ENCODE peak calls at places on chromosome 6, in seven cellular contexts. One of them, this sample, is unnamed.

GRCh38 chr6:65402564-65402963 is 304.5 kb downstream of the EYS start:
- DNase-seq in SK-N-SH: no peak
- DNase-seq in GM12878: no peak
- DNase-seq in HCT116: no peak
- DNase-seq in A549: no peak
- DNase-seq in HL-60: no peak
- DNase-seq in HepG2: no peak
- DNase-seq in this sample: no peak

GRCh38 chr6:16314311-16314710 is 75.9 kb downstream of the GMPR start:
- DNase-seq in HL-60: no peak
- DNase-seq in A549: no peak
- DNase-seq in HCT116: no peak
- DNase-seq in GM12878: no peak
- DNase-seq in SK-N-SH: no peak
- DNase-seq in HepG2: no peak
- DNase-seq in this sample: no peak

GRCh38 chr6:35017461-35018183 is 123.5 kb downstream of the TCP11 start:
- DNase-seq in HCT116: no peak
- DNase-seq in HepG2: no peak
- DNase-seq in GM12878: no peak
- DNase-seq in HL-60: no peak
- DNase-seq in A549: no peak
- DNase-seq in SK-N-SH: no peak
- DNase-seq in this sample: no peak

GRCh38 chr6:50936277-50936681 is 117.6 kb downstream of the TFAP2B start:
- DNase-seq in GM12878: no peak
- DNase-seq in A549: no peak
- DNase-seq in HCT116: no peak
- DNase-seq in HL-60: no peak
- DNase-seq in HepG2: no peak
- DNase-seq in SK-N-SH: peak
- DNase-seq in this sample: no peak

GRCh38 chr6:14584450-14584849 is 466.9 kb downstream of the CD83 start:
- DNase-seq in HCT116: no peak
- DNase-seq in HL-60: no peak
- DNase-seq in A549: peak
- DNase-seq in SK-N-SH: no peak
- DNase-seq in HepG2: no peak
- DNase-seq in GM12878: no peak
- DNase-seq in this sample: no peak

GRCh38 chr6:32432050-32432450 is 7.6 kb upstream of the HLA-DRA start:
- DNase-seq in SK-N-SH: no peak
- DNase-seq in HCT116: peak
- DNase-seq in HepG2: peak
- DNase-seq in HL-60: no peak
- DNase-seq in GM12878: no peak
- DNase-seq in A549: peak
- DNase-seq in this sample: no peak

GRCh38 chr6:105868823-105869460 is 217.2 kb upstream of the PRDM1 start:
- DNase-seq in SK-N-SH: no peak
- DNase-seq in HepG2: no peak
- DNase-seq in HCT116: no peak
- DNase-seq in HL-60: no peak
- DNase-seq in A549: no peak
- DNase-seq in GM12878: no peak
- DNase-seq in this sample: no peak

GRCh38 chr6:34970487-34970886 is 81.4 kb downstream of the ANKS1A start:
- DNase-seq in HepG2: no peak
- DNase-seq in HCT116: no peak
- DNase-seq in SK-N-SH: no peak
- DNase-seq in HL-60: no peak
- DNase-seq in A549: no peak
- DNase-seq in GM12878: no peak
- DNase-seq in this sample: no peak

GRCh38 chr6:27757307-27757706 is 154.9 kb downstream of the OR2B2 start:
- DNase-seq in SK-N-SH: no peak
- DNase-seq in HL-60: no peak
- DNase-seq in GM12878: no peak
- DNase-seq in A549: no peak
- DNase-seq in HCT116: no peak
- DNase-seq in HepG2: no peak
- DNase-seq in this sample: no peak

GRCh38 chr6:38391206-38391908 is 248.4 kb downstream of the BTBD9 start:
- DNase-seq in SK-N-SH: no peak
- DNase-seq in HL-60: no peak
- DNase-seq in A549: no peak
- DNase-seq in HCT116: peak
- DNase-seq in HepG2: no peak
- DNase-seq in GM12878: no peak
- DNase-seq in this sample: peak

GRCh38 chr6:4017058-4017457 is 61.9 kb downstream of the FAM217A start:
- DNase-seq in HL-60: no peak
- DNase-seq in HepG2: no peak
- DNase-seq in HCT116: no peak
- DNase-seq in GM12878: no peak
- DNase-seq in SK-N-SH: no peak
- DNase-seq in A549: no peak
- DNase-seq in this sample: no peak

GRCh38 chr6:7143161-7143974 is 35.6 kb downstream of the RREB1 start:
- DNase-seq in HepG2: peak
- DNase-seq in GM12878: no peak
- DNase-seq in A549: no peak
- DNase-seq in SK-N-SH: no peak
- DNase-seq in HCT116: no peak
- DNase-seq in HL-60: no peak
- DNase-seq in this sample: no peak

GRCh38 chr6:31586596-31586995 is 519 bp downstream of the LST1 start:
- DNase-seq in SK-N-SH: no peak
- DNase-seq in HCT116: no peak
- DNase-seq in HL-60: peak
- DNase-seq in A549: no peak
- DNase-seq in HepG2: no peak
- DNase-seq in GM12878: no peak
- DNase-seq in this sample: no peak

GRCh38 chr6:144278659-144279314 is 6.3 kb upstream of the UTRN start:
- DNase-seq in HepG2: no peak
- DNase-seq in HL-60: no peak
- DNase-seq in HCT116: no peak
- DNase-seq in GM12878: no peak
- DNase-seq in A549: no peak
- DNase-seq in SK-N-SH: no peak
- DNase-seq in this sample: no peak

GRCh38 chr6:106749611-106750010 is 120.2 kb downstream of the QRSL1 start:
- DNase-seq in HCT116: no peak
- DNase-seq in HepG2: no peak
- DNase-seq in HL-60: no peak
- DNase-seq in A549: no peak
- DNase-seq in GM12878: no peak
- DNase-seq in SK-N-SH: no peak
- DNase-seq in this sample: no peak

GRCh38 chr6:150272264-150272975 is 96.4 kb upstream of the IYD start:
- DNase-seq in HL-60: no peak
- DNase-seq in HCT116: no peak
- DNase-seq in SK-N-SH: no peak
- DNase-seq in GM12878: no peak
- DNase-seq in A549: no peak
- DNase-seq in HepG2: no peak
- DNase-seq in this sample: no peak

GRCh38 chr6:87588756-87589407 is 905 bp downstream of the RARS2 start:
- DNase-seq in SK-N-SH: no peak
- DNase-seq in A549: no peak
- DNase-seq in GM12878: no peak
- DNase-seq in HL-60: no peak
- DNase-seq in HCT116: no peak
- DNase-seq in HepG2: no peak
- DNase-seq in this sample: no peak

GRCh38 chr6:55777461-55777860 is 97.9 kb downstream of the BMP5 start:
- DNase-seq in HepG2: no peak
- DNase-seq in GM12878: no peak
- DNase-seq in HCT116: no peak
- DNase-seq in HL-60: no peak
- DNase-seq in SK-N-SH: no peak
- DNase-seq in A549: no peak
- DNase-seq in this sample: no peak

GRCh38 chr6:23650676-23651075 is 475.3 kb upstream of the NRSN1 start:
- DNase-seq in SK-N-SH: no peak
- DNase-seq in GM12878: no peak
- DNase-seq in HCT116: no peak
- DNase-seq in A549: no peak
- DNase-seq in HL-60: no peak
- DNase-seq in HepG2: no peak
- DNase-seq in this sample: no peak

GRCh38 chr6:165616116-165616515 is 46.9 kb downstream of the PDE10A start:
- DNase-seq in GM12878: no peak
- DNase-seq in SK-N-SH: no peak
- DNase-seq in A549: no peak
- DNase-seq in HL-60: no peak
- DNase-seq in HCT116: no peak
- DNase-seq in HepG2: no peak
- DNase-seq in this sample: no peak

GRCh38 chr6:32332433-32332832 is 39.3 kb downstream of the TSBP1 start:
- DNase-seq in HCT116: no peak
- DNase-seq in HepG2: no peak
- DNase-seq in A549: no peak
- DNase-seq in SK-N-SH: no peak
- DNase-seq in GM12878: no peak
- DNase-seq in HL-60: no peak
- DNase-seq in this sample: no peak

GRCh38 chr6:142387997-142388815 is 86.4 kb downstream of the ADGRG6 start:
- DNase-seq in GM12878: no peak
- DNase-seq in SK-N-SH: peak
- DNase-seq in HCT116: no peak
- DNase-seq in HepG2: peak
- DNase-seq in HL-60: no peak
- DNase-seq in A549: peak
- DNase-seq in this sample: no peak

GRCh38 chr6:43990627-43991619 is 136.3 kb downstream of the MRPL14 start:
- DNase-seq in HCT116: no peak
- DNase-seq in HL-60: peak
- DNase-seq in GM12878: no peak
- DNase-seq in A549: peak
- DNase-seq in SK-N-SH: peak
- DNase-seq in HepG2: peak
- DNase-seq in this sample: no peak

GRCh38 chr6:137650720-137651119 is 156.5 kb upstream of the OLIG3 start:
- DNase-seq in GM12878: no peak
- DNase-seq in HepG2: no peak
- DNase-seq in SK-N-SH: no peak
- DNase-seq in A549: no peak
- DNase-seq in HL-60: no peak
- DNase-seq in HCT116: no peak
- DNase-seq in this sample: no peak

GRCh38 chr6:83257791-83258190 is 64.6 kb downstream of the RWDD2A start:
- DNase-seq in HL-60: no peak
- DNase-seq in HCT116: no peak
- DNase-seq in GM12878: no peak
- DNase-seq in A549: no peak
- DNase-seq in HepG2: no peak
- DNase-seq in SK-N-SH: no peak
- DNase-seq in this sample: no peak

GRCh38 chr6:141488466-141488865 is 644.3 kb upstream of the GJE1 start:
- DNase-seq in SK-N-SH: no peak
- DNase-seq in GM12878: no peak
- DNase-seq in HCT116: no peak
- DNase-seq in A549: no peak
- DNase-seq in HepG2: no peak
- DNase-seq in HL-60: no peak
- DNase-seq in this sample: no peak

GRCh38 chr6:169851641-169852503 is 100.5 kb downstream of the ERMARD start:
- DNase-seq in GM12878: no peak
- DNase-seq in HepG2: no peak
- DNase-seq in A549: no peak
- DNase-seq in HL-60: no peak
- DNase-seq in HCT116: no peak
- DNase-seq in SK-N-SH: no peak
- DNase-seq in this sample: no peak
- TF ChIP-seq REST in GM12878: no peak
- TF ChIP-seq REST in HepG2: no peak
- TF ChIP-seq REST in A549: no peak
- TF ChIP-seq REST in HL-60: no peak
- TF ChIP-seq REST in HCT116: no peak
- TF ChIP-seq REST in SK-N-SH: no peak
- TF ChIP-seq REST in this sample: no peak

GRCh38 chr6:126123226-126123625 is 136.9 kb downstream of the TRMT11 start:
- DNase-seq in HL-60: no peak
- DNase-seq in HepG2: no peak
- DNase-seq in HCT116: no peak
- DNase-seq in SK-N-SH: no peak
- DNase-seq in GM12878: no peak
- DNase-seq in A549: no peak
- DNase-seq in this sample: no peak

GRCh38 chr6:126127662-126128061 is 141.3 kb downstream of the TRMT11 start:
- DNase-seq in HL-60: no peak
- DNase-seq in GM12878: no peak
- DNase-seq in A549: peak
- DNase-seq in SK-N-SH: no peak
- DNase-seq in HepG2: no peak
- DNase-seq in HCT116: no peak
- DNase-seq in this sample: no peak
- TF ChIP-seq CTCF in HL-60: no peak
- TF ChIP-seq CTCF in GM12878: peak
- TF ChIP-seq CTCF in A549: no peak
- TF ChIP-seq CTCF in SK-N-SH: peak
- TF ChIP-seq CTCF in HepG2: peak
- TF ChIP-seq CTCF in HCT116: no peak
- TF ChIP-seq CTCF in this sample: peak

DNA sequence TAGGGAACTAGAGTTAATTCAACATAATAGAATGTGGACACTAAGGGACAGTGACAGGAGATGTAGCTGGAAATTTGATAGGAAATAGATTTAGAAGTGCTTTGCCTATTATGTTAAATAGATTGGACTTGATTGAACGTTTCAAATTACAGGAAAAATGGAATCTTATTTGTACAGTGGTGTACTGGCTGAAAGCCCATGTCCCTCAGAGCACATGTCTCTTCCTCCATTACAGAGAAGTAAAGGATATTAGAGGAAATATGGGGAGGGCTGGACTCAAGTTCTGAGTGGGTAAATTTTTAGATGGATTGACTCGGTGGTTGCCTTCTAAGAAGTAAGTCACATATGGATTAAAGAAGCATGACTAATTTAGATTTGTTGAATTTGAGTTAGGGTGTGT is 11.4 kb downstream of the PKIB start:
- DNase-seq in HepG2: no peak
- DNase-seq in GM12878: no peak
- DNase-seq in SK-N-SH: no peak
- DNase-seq in HL-60: no peak
- DNase-seq in HCT116: no peak
- DNase-seq in A549: no peak
- DNase-seq in this sample: no peak
- TF ChIP-seq REST in HepG2: no peak
- TF ChIP-seq REST in GM12878: no peak
- TF ChIP-seq REST in SK-N-SH: no peak
- TF ChIP-seq REST in HL-60: no peak
- TF ChIP-seq REST in HCT116: no peak
- TF ChIP-seq REST in A549: no peak
- TF ChIP-seq REST in this sample: no peak

DNA sequence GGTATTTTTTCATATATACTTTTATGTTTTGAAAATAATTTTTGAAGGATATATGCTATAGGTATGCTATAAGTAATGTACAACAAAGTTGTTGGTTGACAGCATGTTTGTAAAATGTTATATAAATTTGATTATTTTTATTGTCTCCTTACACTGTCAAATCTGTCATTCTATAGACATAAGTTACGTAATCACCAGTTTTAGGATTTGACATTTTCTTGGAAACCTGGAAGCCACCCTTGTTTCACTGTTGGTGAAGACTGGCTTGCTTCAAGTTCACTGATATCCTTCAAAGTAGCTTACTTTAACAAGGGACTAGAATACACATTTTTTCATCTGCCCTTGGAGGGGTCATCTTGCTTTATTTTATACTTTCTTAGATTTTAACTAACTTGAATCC is 1288.6 kb upstream of the EYS start:
- DNase-seq in HepG2: no peak
- DNase-seq in GM12878: no peak
- DNase-seq in A549: no peak
- DNase-seq in HL-60: no peak
- DNase-seq in SK-N-SH: no peak
- DNase-seq in HCT116: no peak
- DNase-seq in this sample: no peak
- TF ChIP-seq CTCF in HepG2: no peak
- TF ChIP-seq CTCF in GM12878: no peak
- TF ChIP-seq CTCF in A549: no peak
- TF ChIP-seq CTCF in HL-60: no peak
- TF ChIP-seq CTCF in SK-N-SH: no peak
- TF ChIP-seq CTCF in HCT116: no peak
- TF ChIP-seq CTCF in this sample: no peak

This sample was measured in Panc1.